ENCODE peak calls at places on chromosomes 3 and 15, in seven cellular contexts. Z, G, K, V, X, R and I are unnamed samples.

GRCh38 chr3:195800240-195800639 is 11.5 kb downstream of the MUC4 start:
- DNase-seq in R (no peak), Z (no peak), G (no peak), V (no peak), K (no peak), X (no peak), I (no peak)

GRCh38 chr15:50321680-50322079 is 33.3 kb downstream of the GABPB1 start:
- DNase-seq in R (no peak), V (no peak), K (peak), X (no peak), Z (no peak), G (no peak), I (no peak)

GRCh38 chr3:58998476-58999117 is 51.2 kb downstream of the CFAP20DC start:
- DNase-seq in K (peak), Z (no peak), R (no peak), X (no peak), G (no peak), V (no peak), I (peak)

GRCh38 chr15:90367578-90367977 is 15.5 kb downstream of the ZNF774 start:
- DNase-seq in R (no peak), Z (no peak), X (no peak), V (no peak), G (no peak), K (peak), I (peak)

GRCh38 chr3:45552031-45552772 is 42.3 kb upstream of the LIMD1 start:
- DNase-seq in Z (no peak), R (no peak), G (no peak), V (no peak), X (peak), K (peak), I (peak)

GRCh38 chr3:24512564-24513197 is 18.0 kb upstream of the THRB start:
- DNase-seq in Z (no peak), R (no peak), X (no peak), G (no peak), V (no peak), K (no peak), I (no peak)

GRCh38 chr15:56245871-56246814 is 2.5 kb upstream of the RFX7 start:
- DNase-seq in Z (peak), K (peak), V (peak), X (peak), G (peak), R (peak), I (peak)

GRCh38 chr15:31552482-31553099 is 226.0 kb downstream of the KLF13 start:
- DNase-seq in X (no peak), R (no peak), Z (no peak), K (no peak), V (no peak), G (no peak), I (peak)

GRCh38 chr15:69861331-69862171 is 236.2 kb downstream of the TLE3 start:
- DNase-seq in K (no peak), G (no peak), R (no peak), Z (no peak), X (no peak), V (peak), I (no peak)

GRCh38 chr15:69857686-69858391 is 239.9 kb downstream of the TLE3 start:
- DNase-seq in R (no peak), K (no peak), X (no peak), Z (no peak), G (no peak), V (peak), I (no peak)

GRCh38 chr15:69860921-69861320 is 236.8 kb downstream of the TLE3 start:
- DNase-seq in Z (no peak), X (no peak), V (no peak), G (no peak), R (no peak), K (no peak), I (no peak)

GRCh38 chr15:69862540-69862939 is 235.2 kb downstream of the TLE3 start:
- DNase-seq in G (no peak), V (no peak), Z (no peak), X (no peak), R (no peak), K (no peak), I (no peak)

DNA sequence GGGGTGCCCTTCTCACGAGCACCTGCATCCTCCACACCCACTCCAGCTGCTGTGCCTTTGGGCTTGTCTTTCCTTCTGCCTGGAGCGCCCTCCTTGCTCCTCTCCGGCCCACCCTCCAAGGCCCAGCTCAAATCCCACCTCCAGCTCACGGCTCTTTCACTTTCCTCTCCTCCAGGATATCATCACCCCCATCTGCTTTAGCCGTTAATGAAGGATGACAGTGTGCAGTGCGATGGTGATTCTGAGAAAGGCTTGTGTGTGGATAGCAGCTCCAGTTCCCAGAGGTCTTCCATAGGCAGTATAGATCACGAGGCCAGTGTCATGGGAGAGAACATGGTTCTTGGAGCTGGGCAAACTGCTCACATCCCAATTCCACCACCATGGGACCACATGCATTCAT is 237.4 kb downstream of the TLE3 start:
- DNase-seq in Z (no peak), K (no peak), X (no peak), G (no peak), R (no peak), V (no peak), I (no peak)
- H3K4me3 ChIP-seq in Z (no peak), K (no peak), X (no peak), G (no peak), R (no peak), V (no peak), I (no peak)

GRCh38 chr15:91865903-91866302 is 12.4 kb downstream of the SLCO3A1 start:
- DNase-seq in G (no peak), X (no peak), R (no peak), V (no peak), K (no peak), Z (no peak), I (peak)

GRCh38 chr15:91863621-91864255 is 10.2 kb downstream of the SLCO3A1 start:
- DNase-seq in R (no peak), G (no peak), V (no peak), Z (no peak), X (no peak), K (no peak), I (no peak)

GRCh38 chr15:91865486-91865885 is 12.0 kb downstream of the SLCO3A1 start:
- DNase-seq in V (no peak), R (no peak), Z (no peak), K (no peak), X (no peak), G (no peak), I (no peak)

GRCh38 chr15:91862891-91863520 is 9.5 kb downstream of the SLCO3A1 start:
- DNase-seq in Z (no peak), V (no peak), X (no peak), G (no peak), R (no peak), K (no peak), I (no peak)

DNA sequence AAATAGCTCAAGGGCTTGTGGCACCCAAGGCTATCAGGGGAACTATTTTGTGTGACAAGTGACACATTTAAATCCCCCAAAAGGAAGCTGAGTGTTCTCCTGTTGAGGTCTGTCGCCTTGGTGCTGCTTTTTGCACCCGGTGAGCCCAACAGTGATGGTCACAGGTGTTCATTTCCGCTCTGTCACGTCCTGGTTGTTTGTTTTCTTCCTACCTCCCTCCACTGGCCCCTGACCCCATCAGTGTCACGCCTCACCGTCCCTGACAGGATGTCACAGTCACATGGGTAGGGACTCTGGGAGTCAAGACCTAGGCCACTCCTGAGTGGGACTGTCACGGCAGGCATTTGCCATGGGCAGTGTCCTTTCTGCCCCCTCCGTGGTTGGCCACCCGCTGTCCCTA is 11.2 kb downstream of the SLCO3A1 start:
- DNase-seq in K (no peak), R (peak), X (peak), Z (no peak), V (peak), G (no peak), I (no peak)
- TF ChIP-seq CTCF in K (no peak), R (no peak), X (no peak), Z (no peak), V (no peak), G (no peak), I (no peak)

GRCh38 chr3:64039273-64039672 is 16.0 kb upstream of the PSMD6 start:
- DNase-seq in Z (no peak), V (no peak), G (no peak), X (no peak), K (no peak), R (no peak), I (no peak)

GRCh38 chr3:64039972-64040733 is 16.9 kb upstream of the PSMD6 start:
- DNase-seq in V (no peak), R (no peak), X (no peak), K (no peak), Z (no peak), G (no peak), I (no peak)

GRCh38 chr3:64042952-64043351 is 19.7 kb upstream of the PSMD6 start:
- DNase-seq in R (no peak), Z (no peak), V (no peak), X (no peak), G (no peak), K (no peak), I (no peak)

GRCh38 chr3:64037084-64037483 is 13.8 kb upstream of the PSMD6 start:
- DNase-seq in R (no peak), Z (no peak), V (no peak), G (no peak), K (no peak), X (no peak), I (no peak)

GRCh38 chr3:64038252-64038651 is 15.0 kb upstream of the PSMD6 start:
- DNase-seq in K (no peak), R (no peak), G (no peak), X (no peak), Z (no peak), V (no peak), I (no peak)
- H3K4me3 ChIP-seq in K (no peak), R (no peak), G (no peak), X (no peak), Z (no peak), V (no peak), I (no peak)

DNA sequence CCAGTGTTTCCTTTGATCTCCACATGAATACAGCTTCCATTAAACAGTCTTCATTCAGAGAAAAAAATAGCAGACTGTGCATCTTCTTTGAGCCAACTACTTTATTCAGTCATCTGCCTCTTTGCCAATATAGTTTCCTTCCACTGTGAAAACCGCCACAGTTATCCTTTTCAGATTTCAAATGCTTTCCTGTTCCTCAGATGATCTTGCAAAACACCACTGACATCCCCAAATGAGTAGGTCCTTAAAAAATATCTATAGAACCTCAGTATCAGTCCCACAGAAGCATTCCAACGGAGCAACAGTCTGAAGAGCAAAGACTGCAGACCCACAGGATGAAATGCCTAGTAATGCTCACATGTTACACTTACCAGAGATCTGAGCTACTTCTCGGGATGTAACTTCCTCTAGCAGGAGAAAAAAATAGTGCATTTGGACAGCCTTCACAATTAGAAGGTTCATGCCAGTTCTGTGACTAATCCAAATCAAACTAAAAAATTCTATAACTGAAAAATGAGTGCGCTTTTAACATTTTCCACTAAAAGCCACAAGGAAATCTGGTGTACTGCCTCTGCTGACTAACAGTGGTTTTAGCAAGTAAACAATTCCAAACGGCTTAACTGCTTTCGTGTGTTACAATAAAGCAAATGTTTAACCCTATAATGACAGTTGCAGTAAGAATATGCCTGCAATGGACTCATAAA is at the start of gene ANKRD28:
- DNase-seq in G (no peak), X (no peak), V (peak), Z (no peak), K (peak), R (no peak), I (peak)
- TF ChIP-seq CTCF in G (peak), X (no peak), V (peak), Z (no peak), K (peak), R (peak), I (peak)

DNA sequence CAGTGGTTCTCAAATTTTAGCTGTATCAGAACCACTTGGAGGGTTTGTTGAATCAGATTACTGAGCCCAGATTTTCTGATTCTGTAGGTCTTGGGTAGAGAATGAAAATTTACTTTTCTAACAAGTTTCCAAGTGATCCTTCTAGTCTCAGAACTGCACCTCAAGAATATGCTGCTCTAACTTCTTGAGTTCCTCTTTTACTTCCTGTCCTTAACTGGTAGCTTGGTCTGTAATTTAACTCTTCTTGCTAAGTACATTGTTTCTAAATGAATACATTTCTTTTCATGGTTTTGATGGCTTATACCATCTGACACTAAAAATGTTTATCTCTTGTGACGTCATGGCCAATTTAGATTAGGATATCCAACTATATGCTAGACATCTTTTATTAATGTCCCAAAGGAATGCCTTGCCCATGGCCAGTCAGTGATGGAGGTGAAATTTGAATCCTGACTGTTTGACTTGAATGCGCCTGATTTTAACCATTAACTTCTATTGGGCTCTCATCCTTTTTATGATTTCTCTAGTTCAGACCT is 262.6 kb upstream of the NAALADL2 start:
- DNase-seq in G (no peak), V (no peak), R (no peak), Z (no peak), X (no peak), K (no peak), I (no peak)
- H3K4me3 ChIP-seq in G (no peak), V (no peak), R (no peak), Z (no peak), X (no peak), K (no peak), I (no peak)

GRCh38 chr3:194575484-194576210 is 57.6 kb downstream of the TMEM44 start:
- DNase-seq in X (no peak), Z (no peak), G (peak), V (no peak), K (peak), R (no peak), I (peak)
- TF ChIP-seq CTCF in X (no peak), Z (no peak), G (no peak), V (no peak), K (peak), R (no peak), I (peak)

GRCh38 chr15:99708563-99708962 is 24.7 kb downstream of the LYSMD4 start:
- DNase-seq in V (no peak), R (peak), Z (peak), G (peak), X (peak), K (peak), I (peak)

GRCh38 chr15:99709243-99709986 is 23.8 kb downstream of the LYSMD4 start:
- DNase-seq in K (no peak), Z (no peak), V (no peak), X (no peak), G (no peak), R (no peak), I (no peak)

GRCh38 chr15:99706557-99707303 is 26.5 kb downstream of the LYSMD4 start:
- DNase-seq in V (no peak), R (no peak), G (no peak), K (no peak), Z (no peak), X (no peak), I (peak)

GRCh38 chr15:99704444-99704838 is 28.8 kb downstream of the LYSMD4 start:
- DNase-seq in V (peak), X (no peak), K (peak), Z (no peak), R (peak), G (no peak), I (peak)

DNA sequence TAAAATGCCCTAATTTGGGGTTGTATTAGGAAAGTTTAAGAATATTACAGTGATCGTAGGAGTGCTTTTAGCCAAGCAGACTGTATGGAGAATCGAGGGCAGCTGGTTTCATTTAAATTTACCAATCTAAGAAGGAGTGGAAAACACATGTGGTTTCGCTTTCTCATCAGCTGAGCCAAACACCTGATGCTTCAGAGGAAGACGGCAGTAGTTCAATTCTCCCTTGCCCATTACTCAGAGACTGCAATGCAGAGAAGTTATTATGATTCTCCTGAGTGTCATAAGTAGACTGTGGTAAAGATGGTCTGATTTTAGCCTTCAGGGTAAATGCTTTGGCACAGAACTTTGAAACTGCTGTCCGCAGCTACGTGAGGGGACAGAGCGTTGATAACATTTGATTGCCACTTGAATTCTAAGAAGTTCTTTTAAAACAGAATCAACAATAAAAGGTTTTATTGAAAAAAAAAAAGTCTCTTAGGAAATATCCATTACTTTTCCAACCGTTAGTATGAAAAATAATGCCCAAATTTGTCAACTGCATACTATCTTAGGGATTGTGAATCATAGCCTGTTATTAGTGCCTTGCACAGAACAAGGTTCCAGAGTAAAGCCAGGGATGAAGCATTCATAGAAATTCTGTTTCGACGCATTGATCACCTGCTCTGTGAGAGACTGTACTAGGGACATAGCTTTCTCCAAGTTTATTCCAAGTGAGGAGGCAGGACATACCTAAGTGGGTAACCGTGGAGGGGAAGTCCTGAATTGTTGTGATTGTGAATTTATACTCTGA is 25.6 kb downstream of the LYSMD4 start:
- DNase-seq in X (no peak), Z (no peak), V (no peak), R (no peak), G (no peak), K (peak), I (peak)
- H3K4me3 ChIP-seq in X (no peak), Z (no peak), V (no peak), R (no peak), G (no peak), K (peak), I (peak)